ENCODE peak calls at places on chromosomes 11 and 22, in eight cellular contexts. One of them, this sample, is unnamed.

GRCh38 chr11:33329705-33330329 is 72.6 kb downstream of the HIPK3 start:
- DNase-seq in CD4-positive, alpha-beta memory T cell: peak
- DNase-seq in HTR-8/SVneo: peak
- DNase-seq in NCI-H345: peak
- DNase-seq in KBM-7: peak
- DNase-seq in progenitor cell of endocrine pancreas: no peak
- DNase-seq in NB4: peak
- DNase-seq in B cell: peak
- DNase-seq in this sample: peak

GRCh38 chr11:120547871-120548681 is 36.5 kb downstream of the GRIK4 start:
- DNase-seq in B cell: no peak
- DNase-seq in NB4: peak
- DNase-seq in CD4-positive, alpha-beta memory T cell: no peak
- DNase-seq in progenitor cell of endocrine pancreas: no peak
- DNase-seq in KBM-7: peak
- DNase-seq in HTR-8/SVneo: peak
- DNase-seq in NCI-H345: peak
- DNase-seq in this sample: peak

GRCh38 chr11:29258411-29258810 is 758.4 kb downstream of the KCNA4 start:
- DNase-seq in NB4: no peak
- DNase-seq in HTR-8/SVneo: no peak
- DNase-seq in B cell: no peak
- DNase-seq in CD4-positive, alpha-beta memory T cell: no peak
- DNase-seq in KBM-7: no peak
- DNase-seq in progenitor cell of endocrine pancreas: no peak
- DNase-seq in NCI-H345: no peak
- DNase-seq in this sample: no peak

GRCh38 chr22:21946262-21946925 is 6.3 kb downstream of the PPM1F start:
- DNase-seq in progenitor cell of endocrine pancreas: no peak
- DNase-seq in CD4-positive, alpha-beta memory T cell: no peak
- DNase-seq in NCI-H345: no peak
- DNase-seq in HTR-8/SVneo: no peak
- DNase-seq in B cell: no peak
- DNase-seq in KBM-7: no peak
- DNase-seq in NB4: no peak
- DNase-seq in this sample: no peak

GRCh38 chr22:25874327-25874726 is 132.3 kb downstream of the MYO18B start:
- DNase-seq in progenitor cell of endocrine pancreas: no peak
- DNase-seq in NB4: no peak
- DNase-seq in CD4-positive, alpha-beta memory T cell: no peak
- DNase-seq in KBM-7: no peak
- DNase-seq in B cell: no peak
- DNase-seq in NCI-H345: no peak
- DNase-seq in HTR-8/SVneo: no peak
- DNase-seq in this sample: no peak

GRCh38 chr11:43968719-43969118 is 26.3 kb downstream of the C11orf96 start:
- DNase-seq in progenitor cell of endocrine pancreas: no peak
- DNase-seq in NCI-H345: no peak
- DNase-seq in NB4: no peak
- DNase-seq in CD4-positive, alpha-beta memory T cell: no peak
- DNase-seq in HTR-8/SVneo: no peak
- DNase-seq in KBM-7: no peak
- DNase-seq in B cell: no peak
- DNase-seq in this sample: no peak

GRCh38 chr11:117187007-117187406 is 8.5 kb downstream of the SIDT2 start:
- DNase-seq in CD4-positive, alpha-beta memory T cell: no peak
- DNase-seq in NCI-H345: no peak
- DNase-seq in NB4: no peak
- DNase-seq in B cell: no peak
- DNase-seq in KBM-7: no peak
- DNase-seq in progenitor cell of endocrine pancreas: no peak
- DNase-seq in HTR-8/SVneo: no peak
- DNase-seq in this sample: no peak

GRCh38 chr22:36384766-36385400 is 2.9 kb downstream of the MYH9 start:
- DNase-seq in NCI-H345: no peak
- DNase-seq in B cell: peak
- DNase-seq in CD4-positive, alpha-beta memory T cell: peak
- DNase-seq in progenitor cell of endocrine pancreas: no peak
- DNase-seq in NB4: peak
- DNase-seq in HTR-8/SVneo: no peak
- DNase-seq in KBM-7: peak
- DNase-seq in this sample: peak

GRCh38 chr11:68989936-68990606 is 9.3 kb upstream of the MRGPRD start:
- DNase-seq in B cell: no peak
- DNase-seq in KBM-7: no peak
- DNase-seq in progenitor cell of endocrine pancreas: peak
- DNase-seq in NCI-H345: no peak
- DNase-seq in CD4-positive, alpha-beta memory T cell: no peak
- DNase-seq in NB4: no peak
- DNase-seq in HTR-8/SVneo: no peak
- DNase-seq in this sample: no peak

GRCh38 chr22:22366478-22366988 is 121.9 kb downstream of the VPREB1 start:
- DNase-seq in NCI-H345: no peak
- DNase-seq in NB4: no peak
- DNase-seq in KBM-7: no peak
- DNase-seq in progenitor cell of endocrine pancreas: no peak
- DNase-seq in HTR-8/SVneo: no peak
- DNase-seq in CD4-positive, alpha-beta memory T cell: no peak
- DNase-seq in B cell: no peak
- DNase-seq in this sample: no peak

GRCh38 chr11:43756575-43756974 is 76.0 kb downstream of the HSD17B12 start:
- DNase-seq in KBM-7: no peak
- DNase-seq in NB4: no peak
- DNase-seq in CD4-positive, alpha-beta memory T cell: no peak
- DNase-seq in HTR-8/SVneo: no peak
- DNase-seq in NCI-H345: no peak
- DNase-seq in B cell: no peak
- DNase-seq in progenitor cell of endocrine pancreas: no peak
- DNase-seq in this sample: no peak

GRCh38 chr11:123437236-123437979 is 7.3 kb downstream of the GRAMD1B start:
- DNase-seq in KBM-7: no peak
- DNase-seq in NCI-H345: no peak
- DNase-seq in B cell: no peak
- DNase-seq in NB4: no peak
- DNase-seq in progenitor cell of endocrine pancreas: no peak
- DNase-seq in HTR-8/SVneo: no peak
- DNase-seq in CD4-positive, alpha-beta memory T cell: no peak
- DNase-seq in this sample: no peak

GRCh38 chr11:93614111-93614784 is 47.2 kb upstream of the CEP295 start:
- DNase-seq in CD4-positive, alpha-beta memory T cell: no peak
- DNase-seq in progenitor cell of endocrine pancreas: no peak
- DNase-seq in HTR-8/SVneo: no peak
- DNase-seq in NCI-H345: no peak
- DNase-seq in KBM-7: peak
- DNase-seq in NB4: peak
- DNase-seq in B cell: no peak
- DNase-seq in this sample: peak

GRCh38 chr11:9208726-9209501 is 56.2 kb downstream of the DENND5A start:
- DNase-seq in KBM-7: no peak
- DNase-seq in progenitor cell of endocrine pancreas: no peak
- DNase-seq in NCI-H345: no peak
- DNase-seq in NB4: no peak
- DNase-seq in B cell: no peak
- DNase-seq in CD4-positive, alpha-beta memory T cell: no peak
- DNase-seq in HTR-8/SVneo: no peak
- DNase-seq in this sample: no peak

GRCh38 chr11:10407055-10407454 is 48.0 kb upstream of the AMPD3 start:
- DNase-seq in KBM-7: no peak
- DNase-seq in NCI-H345: no peak
- DNase-seq in B cell: no peak
- DNase-seq in NB4: peak
- DNase-seq in progenitor cell of endocrine pancreas: no peak
- DNase-seq in CD4-positive, alpha-beta memory T cell: no peak
- DNase-seq in HTR-8/SVneo: peak
- DNase-seq in this sample: no peak

GRCh38 chr11:62124186-62125113 is 639 bp downstream of the INCENP start:
- DNase-seq in B cell: no peak
- DNase-seq in NB4: peak
- DNase-seq in HTR-8/SVneo: peak
- DNase-seq in NCI-H345: no peak
- DNase-seq in progenitor cell of endocrine pancreas: no peak
- DNase-seq in KBM-7: peak
- DNase-seq in CD4-positive, alpha-beta memory T cell: no peak
- DNase-seq in this sample: peak

GRCh38 chr11:57301711-57302423 is 22.9 kb downstream of the TNKS1BP1 start:
- DNase-seq in CD4-positive, alpha-beta memory T cell: no peak
- DNase-seq in NCI-H345: no peak
- DNase-seq in KBM-7: no peak
- DNase-seq in NB4: no peak
- DNase-seq in progenitor cell of endocrine pancreas: no peak
- DNase-seq in B cell: peak
- DNase-seq in HTR-8/SVneo: no peak
- DNase-seq in this sample: no peak

This sample was measured in Kasumi-1.